ENCODE peak calls at places on chromosomes 1 and 21, in nine cellular contexts. T is dorsolateral prefrontal cortex; X is left lobe of liver; G is T-cell; Q is ELR; V is effector memory CD4-positive, alpha-beta T cell; P is CD8-positive, alpha-beta T cell; A is stimulated activated CD4-positive, alpha-beta T cell treated with anti-CD3 and anti-CD28 coated beads, Interleukin-1b, Interleukin-23, amount 100 ng/mL, for 24 hours; Z is nephron progenitor cell. U is an unnamed sample.

GRCh38 chr1:26787381-26787705 is 407 bp upstream of the PIGV start:
- DNase-seq in T (no peak), X (no peak), G (peak; percentile 53), Q (peak; percentile 66), V (peak; percentile 65), P (no peak), A (peak; percentile 44), Z (no peak), U (no peak)

GRCh38 chr1:50930965-50931737 is 28.9 kb downstream of the FAF1 start:
- DNase-seq in T (no peak), X (no peak), G (no peak), Q (peak; percentile 28), V (no peak), P (no peak), A (no peak), Z (no peak), U (no peak)

GRCh38 chr1:62438163-62438562 is 1.3 kb downstream of the USP1 start:
- DNase-seq in T (no peak), X (no peak), G (no peak), Q (peak; percentile 46), V (no peak), P (no peak), A (no peak), Z (no peak), U (no peak)

GRCh38 chr1:204641455-204641854 is 44.1 kb downstream of the LRRN2 start:
- DNase-seq in T (no peak), X (no peak), G (no peak), Q (no peak), V (no peak), P (no peak), A (no peak), Z (no peak), U (no peak)

GRCh38 chr1:7698666-7699065 is 72.4 kb upstream of the VAMP3 start:
- DNase-seq in T (no peak), X (no peak), G (no peak), Q (no peak), V (no peak), P (no peak), A (no peak), Z (no peak), U (no peak)

GRCh38 chr1:47722101-47722500 is 275.1 kb downstream of the TRABD2B start:
- DNase-seq in T (no peak), X (no peak), G (no peak), Q (no peak), V (no peak), P (no peak), A (no peak), Z (no peak), U (no peak)

GRCh38 chr21:21412096-21412495 is 413.9 kb downstream of the NCAM2 start:
- DNase-seq in T (no peak), X (no peak), G (no peak), Q (no peak), V (no peak), P (no peak), A (no peak), Z (no peak), U (no peak)

GRCh38 chr1:154863702-154864174 is 6.3 kb downstream of the KCNN3 start:
- DNase-seq in T (no peak), X (no peak), G (no peak), Q (peak; percentile 86), V (peak; percentile 16), P (no peak), A (no peak), Z (peak; percentile 68), U (no peak)

GRCh38 chr1:6448749-6449631 is 17.0 kb downstream of the TNFRSF25 start:
- DNase-seq in T (no peak), X (peak; percentile 91), G (no peak), Q (peak; percentile 31), V (no peak), P (no peak), A (no peak), Z (peak; percentile 77), U (no peak)

GRCh38 chr1:84693009-84693408 is 2.7 kb upstream of the SSX2IP start:
- DNase-seq in T (no peak), X (no peak), G (no peak), Q (no peak), V (no peak), P (no peak), A (no peak), Z (no peak), U (no peak)

GRCh38 chr1:50418600-50419109 is 4.6 kb downstream of the DMRTA2 start:
- DNase-seq in T (no peak), X (no peak), G (no peak), Q (no peak), V (no peak), P (no peak), A (no peak), Z (peak; percentile 54), U (no peak)

GRCh38 chr1:180946056-180946455 is 33.4 kb downstream of the KIAA1614 start:
- DNase-seq in T (no peak), X (no peak), G (no peak), Q (no peak), V (no peak), P (no peak), A (no peak), Z (no peak), U (no peak)

GRCh38 chr1:84598846-84599741 is 24.9 kb upstream of the CTBS start:
- DNase-seq in T (no peak), X (no peak), G (no peak), Q (peak; percentile 95), V (no peak), P (no peak), A (no peak), Z (no peak), U (no peak)

GRCh38 chr1:232273071-232273470 is 356.9 kb downstream of the SIPA1L2 start:
- DNase-seq in T (no peak), X (no peak), G (no peak), Q (no peak), V (no peak), P (no peak), A (no peak), Z (no peak), U (no peak)

GRCh38 chr1:77506771-77507170 is 175.7 kb downstream of the ZZZ3 start:
- DNase-seq in T (no peak), X (no peak), G (no peak), Q (no peak), V (no peak), P (no peak), A (no peak), Z (no peak), U (no peak)

GRCh38 chr1:163171826-163172225 is 30.9 kb downstream of the RGS5 start:
- DNase-seq in T (no peak), X (no peak), G (no peak), Q (peak; percentile 20), V (no peak), P (no peak), A (no peak), Z (no peak), U (no peak)

GRCh38 chr1:235199441-235199840 is 38.4 kb upstream of the RBM34 start:
- DNase-seq in T (no peak), X (no peak), G (no peak), Q (peak; percentile 34), V (no peak), P (no peak), A (no peak), Z (no peak), U (peak; percentile 75)

GRCh38 chr1:229710746-229711145 is 84.7 kb downstream of the URB2 start:
- DNase-seq in T (no peak), X (no peak), G (no peak), Q (no peak), V (no peak), P (no peak), A (no peak), Z (no peak), U (no peak)

GRCh38 chr1:36096500-36097412 is 8.1 kb downstream of the ADPRS start:
- DNase-seq in T (no peak), X (no peak), G (no peak), Q (peak; percentile 67), V (no peak), P (no peak), A (no peak), Z (peak; percentile 41), U (no peak)

GRCh38 chr1:78038071-78038470 is 7.7 kb upstream of the GIPC2 start:
- DNase-seq in T (no peak), X (no peak), G (no peak), Q (no peak), V (no peak), P (no peak), A (no peak), Z (no peak), U (no peak)

GRCh38 chr1:183004146-183004545 is 19.1 kb upstream of the LAMC1 start:
- DNase-seq in T (no peak), X (no peak), G (no peak), Q (no peak), V (no peak), P (no peak), A (no peak), Z (no peak), U (no peak)

GRCh38 chr1:232686346-232686745 is 56.4 kb upstream of the SIPA1L2 start:
- DNase-seq in T (no peak), X (no peak), G (no peak), Q (no peak), V (no peak), P (no peak), A (no peak), Z (no peak), U (no peak)